ENCODE peak calls at places on chromosome 5, in four cellular contexts. Z is IMR-90, B is K562, I is HepG2. Y is an unnamed sample.

GRCh38 chr5:31100047-31100575 is 93.4 kb upstream of the CDH6 start:
- DNase-seq in Z (no peak), B (no peak), I (no peak), Y (no peak)

GRCh38 chr5:181217111-181217804 is 5.8 kb upstream of the TRIM41 start:
- DNase-seq in Z (peak; percentile 55), B (peak; percentile 83), I (no peak), Y (peak; percentile 65)

GRCh38 chr5:147203208-147203607 is 31.6 kb upstream of the STK32A start:
- DNase-seq in Z (no peak), B (no peak), I (no peak), Y (no peak)

GRCh38 chr5:31122998-31123950 is 70.2 kb upstream of the CDH6 start:
- DNase-seq in Z (peak; percentile 78), B (no peak), I (no peak), Y (no peak)

GRCh38 chr5:13248236-13248635 is 696.3 kb downstream of the DNAH5 start:
- DNase-seq in Z (no peak), B (no peak), I (no peak), Y (no peak)

GRCh38 chr5:154756871-154757646 is 1.9 kb downstream of the LARP1 start:
- DNase-seq in Z (peak; percentile 30), B (peak; percentile 71), I (no peak), Y (peak; percentile 41)

GRCh38 chr5:66246621-66247020 is 102.5 kb downstream of the SREK1 start:
- DNase-seq in Z (peak; percentile 68), B (no peak), I (no peak), Y (peak; percentile 18)

GRCh38 chr5:68970617-68971016 is 123.2 kb upstream of the SLC30A5 start:
- DNase-seq in Z (no peak), B (no peak), I (no peak), Y (no peak)

GRCh38 chr5:5795074-5795779 is 372.8 kb downstream of the ICE1 start:
- DNase-seq in Z (no peak), B (no peak), I (no peak), Y (no peak)

GRCh38 chr5:10661401-10661800 is 97.5 kb downstream of the ANKRD33B start:
- DNase-seq in Z (no peak), B (no peak), I (no peak), Y (no peak)

GRCh38 chr5:93158841-93159240 is 422.2 kb downstream of the NR2F1-AS1 start:
- DNase-seq in Z (no peak), B (no peak), I (no peak), Y (no peak)

GRCh38 chr5:93584531-93585053 is 1.6 kb downstream of the NR2F1 start:
- DNase-seq in Z (no peak), B (no peak), I (no peak), Y (no peak)

GRCh38 chr5:59317023-59317771 is 576.3 kb downstream of the PDE4D start:
- DNase-seq in Z (peak; percentile 23), B (no peak), I (no peak), Y (no peak)

GRCh38 chr5:180281706-180282105 is 10.2 kb downstream of the MAPK9 start:
- DNase-seq in Z (no peak), B (no peak), I (no peak), Y (no peak)

GRCh38 chr5:93603191-93603590 is 20.2 kb downstream of the NR2F1 start:
- DNase-seq in Z (no peak), B (no peak), I (no peak), Y (no peak)

GRCh38 chr5:83095973-83096539 is 18.7 kb downstream of the XRCC4 start:
- DNase-seq in Z (peak; percentile 88), B (peak; percentile 47), I (peak; percentile 28), Y (peak; percentile 58)

GRCh38 chr5:132385321-132386105 is 16.0 kb downstream of the SLC22A5 start:
- DNase-seq in Z (peak; percentile 62), B (peak; percentile 39), I (peak; percentile 52), Y (peak; percentile 89)

GRCh38 chr5:126234563-126235195 is 188.5 kb upstream of the GRAMD2B start:
- DNase-seq in Z (peak; percentile 6), B (peak; percentile 20), I (peak; percentile 13), Y (peak; percentile 11)

GRCh38 chr5:67015577-67016290 is 180.9 kb downstream of the CD180 start:
- DNase-seq in Z (peak; percentile 86), B (peak; percentile 35), I (no peak), Y (no peak)

GRCh38 chr5:10633271-10634049 is 69.6 kb downstream of the ANKRD33B start:
- DNase-seq in Z (no peak), B (no peak), I (no peak), Y (no peak)

GRCh38 chr5:108858959-108859358 is 111.3 kb downstream of the FER start:
- DNase-seq in Z (peak; percentile 44), B (peak; percentile 11), I (no peak), Y (no peak)

GRCh38 chr5:59660737-59661136 is 232.8 kb downstream of the PDE4D start:
- DNase-seq in Z (peak; percentile 2), B (no peak), I (no peak), Y (peak; percentile 36)

GRCh38 chr5:34577267-34577666 is 78.9 kb upstream of the RAI14 start:
- DNase-seq in Z (no peak), B (peak; percentile 33), I (no peak), Y (no peak)

GRCh38 chr5:160171656-160172055 is 52.4 kb upstream of the PWWP2A start:
- DNase-seq in Z (no peak), B (no peak), I (no peak), Y (no peak)

GRCh38 chr5:160169326-160169725 is 50.1 kb upstream of the PWWP2A start:
- DNase-seq in Z (peak; percentile 97), B (no peak), I (no peak), Y (no peak)

GRCh38 chr5:160174290-160174689 is 55.0 kb upstream of the FABP6 start:
- DNase-seq in Z (no peak), B (no peak), I (no peak), Y (no peak)

GRCh38 chr5:160175438-160176218 is 53.7 kb upstream of the FABP6 start:
- DNase-seq in Z (peak; percentile 41), B (no peak), I (no peak), Y (no peak)

GRCh38 chr5:160174780-160175437 is 54.4 kb upstream of the FABP6 start:
- DNase-seq in Z (no peak), B (no peak), I (no peak), Y (no peak)
- TF ChIP-seq BHLHE40 in Z (no peak), B (no peak), I (no peak), Y (no peak)

DNA sequence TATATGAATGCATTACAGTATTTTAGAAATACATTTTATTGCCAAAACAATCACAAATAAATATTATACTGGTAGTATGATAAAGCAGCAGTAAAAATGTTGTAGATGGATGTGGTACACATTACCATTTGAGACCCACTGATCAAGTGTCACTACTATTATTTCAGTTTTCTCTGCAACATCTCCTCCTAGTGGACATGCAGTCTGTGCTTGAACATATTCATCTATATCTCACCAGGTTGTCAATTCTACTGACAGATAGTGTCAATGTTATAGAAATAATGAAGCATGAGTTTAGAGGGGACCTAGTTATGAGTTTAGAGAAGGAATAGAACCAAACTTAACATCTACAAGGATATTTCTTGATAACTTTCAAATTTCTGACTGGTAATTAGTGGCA is 39.2 kb upstream of the ELOVL7 start:
- DNase-seq in Z (no peak), B (peak; percentile 6), I (peak; percentile 29), Y (peak; percentile 31)
- TF ChIP-seq CTCF in Z (no peak), B (peak; percentile 40), I (peak; percentile 69), Y (peak; percentile 57)

GRCh38 chr5:173497685-173498084 is 118.8 kb downstream of the BOD1 start:
- DNase-seq in Z (no peak), B (peak; percentile 3), I (no peak), Y (no peak)

GRCh38 chr5:173496883-173497255 is 119.6 kb downstream of the BOD1 start:
- DNase-seq in Z (no peak), B (no peak), I (no peak), Y (no peak)

GRCh38 chr5:173499471-173500212 is 116.8 kb downstream of the BOD1 start:
- DNase-seq in Z (no peak), B (no peak), I (peak; percentile 77), Y (no peak)

GRCh38 chr5:173498871-173499470 is 117.5 kb downstream of the BOD1 start:
- DNase-seq in Z (peak; percentile 23), B (no peak), I (peak; percentile 50), Y (no peak)

DNA sequence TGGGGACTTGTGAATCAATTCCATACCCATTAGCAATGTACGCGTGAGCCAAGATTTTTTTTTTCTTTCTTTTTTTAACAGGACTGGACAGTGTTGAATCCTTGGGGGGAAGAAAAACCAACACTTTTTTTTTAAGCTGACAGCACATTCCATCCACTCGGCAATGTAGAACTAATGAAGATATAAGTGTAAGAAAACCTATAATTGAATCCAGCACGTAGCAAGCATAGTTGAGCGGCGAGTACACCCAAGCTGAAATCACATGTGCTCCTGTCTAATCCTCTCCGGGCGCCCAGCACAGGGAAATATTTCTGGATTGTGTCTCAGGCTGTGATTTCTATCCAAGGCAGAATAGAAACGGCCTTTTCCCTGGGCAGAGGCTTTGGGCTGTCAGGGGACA is 118.2 kb downstream of the BOD1 start:
- DNase-seq in Z (peak; percentile 64), B (no peak), I (no peak), Y (no peak)
- TF ChIP-seq BHLHE40 in Z (no peak), B (no peak), I (no peak), Y (no peak)

GRCh38 chr5:15803280-15803679 is 303.3 kb downstream of the FBXL7 start:
- DNase-seq in Z (no peak), B (no peak), I (no peak), Y (no peak)

GRCh38 chr5:15808577-15808976 is 308.6 kb downstream of the FBXL7 start:
- DNase-seq in Z (no peak), B (no peak), I (no peak), Y (no peak)

GRCh38 chr5:15807248-15807647 is 307.3 kb downstream of the FBXL7 start:
- DNase-seq in Z (peak; percentile 13), B (no peak), I (no peak), Y (no peak)

GRCh38 chr5:15806613-15807012 is 306.6 kb downstream of the FBXL7 start:
- DNase-seq in Z (no peak), B (no peak), I (no peak), Y (no peak)

GRCh38 chr5:15807861-15808260 is 307.9 kb downstream of the FBXL7 start:
- DNase-seq in Z (peak; percentile 28), B (no peak), I (no peak), Y (no peak)
- TF ChIP-seq CTCF in Z (peak; percentile 16), B (no peak), I (no peak), Y (no peak)

GRCh38 chr5:105687493-105687892 is 1983.2 kb downstream of the EFNA5 start:
- DNase-seq in Z (no peak), B (no peak), I (no peak), Y (no peak)
- TF ChIP-seq BHLHE40 in Z (no peak), B (no peak), I (no peak), Y (no peak)

DNA sequence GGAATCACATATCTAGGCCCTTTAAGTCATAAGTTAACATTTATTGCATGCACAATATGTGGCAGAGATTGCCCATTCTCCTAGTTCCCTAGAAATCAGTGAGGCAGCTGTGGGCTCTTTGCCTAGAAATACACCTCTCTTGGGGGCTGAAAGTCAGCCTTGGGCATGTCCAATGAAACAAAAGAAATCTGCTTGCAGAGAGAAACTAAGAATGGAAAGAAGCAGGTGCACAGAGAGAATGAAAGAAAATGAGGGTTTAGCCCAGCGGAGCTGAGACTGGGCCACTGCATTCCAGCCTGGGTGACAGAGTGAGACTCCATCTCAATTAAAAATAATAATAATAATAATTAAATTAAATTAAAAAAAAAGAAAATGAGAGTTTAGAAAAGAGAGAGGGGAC is 57.3 kb upstream of the DAB2 start:
- DNase-seq in Z (no peak), B (no peak), I (no peak), Y (no peak)
- TF ChIP-seq CTCF in Z (no peak), B (no peak), I (no peak), Y (no peak)

Y was measured in A549.